ENCODE peak calls at places on chromosome 14, in six cellular contexts. V, J, B, C, O and X are unnamed samples.

GRCh38 chr14:40129162-40129561 is 696.9 kb upstream of the FBXO33 start:
- DNase-seq in O (no peak), B (no peak), V (no peak), C (no peak), J (no peak), X (no peak)

GRCh38 chr14:75959031-75959430 is 22.8 kb downstream of the TGFB3 start:
- DNase-seq in J (no peak), V (no peak), O (no peak), C (no peak), B (no peak), X (no peak)

GRCh38 chr14:50835280-50835679 is 4.3 kb upstream of the NIN start:
- DNase-seq in C (no peak), O (no peak), J (peak; percentile 48), B (no peak), V (no peak), X (peak; percentile 41)

GRCh38 chr14:68358500-68358899 is 434.4 kb downstream of the ZFP36L1 start:
- DNase-seq in J (no peak), V (no peak), O (no peak), C (no peak), B (no peak), X (no peak)

GRCh38 chr14:72731252-72732020 is 162.5 kb downstream of the DPF3 start:
- DNase-seq in J (no peak), V (no peak), O (no peak), B (no peak), C (no peak), X (no peak)

GRCh38 chr14:68894123-68894522 is 85.0 kb downstream of the ACTN1 start:
- DNase-seq in V (no peak), C (no peak), B (peak; percentile 74), J (peak; percentile 54), O (no peak), X (peak; percentile 44)

GRCh38 chr14:30657606-30658163 is 35.6 kb downstream of the SCFD1 start:
- DNase-seq in V (no peak), J (no peak), B (no peak), O (no peak), C (no peak), X (no peak)

GRCh38 chr14:81565441-81566290 is 32.0 kb upstream of the SEL1L start:
- DNase-seq in J (peak; percentile 24), V (no peak), O (peak; percentile 22), C (no peak), B (no peak), X (no peak)